ENCODE peak calls at places on chromosomes 7 and 10, in nine cellular contexts. G is GM12878, K is left ventricle myocardium inferior, I is PC-3, V is upper lobe of right lung, U is right lobe of liver, A is kidney, N is mammary epithelial cell, Y is ovary. C is an unnamed sample.

GRCh38 chr10:21509391-21510217 is 15.9 kb downstream of the SKIDA1 start:
- DNase-seq in I (no peak), Y (peak), U (peak), A (no peak), N (no peak), G (no peak), K (no peak), V (peak), C (peak)

GRCh38 chr10:97188234-97188847 is 2.6 kb upstream of the SLIT1 start:
- DNase-seq in K (no peak), N (no peak), V (peak), G (no peak), Y (no peak), A (no peak), U (peak), I (no peak), C (no peak)

GRCh38 chr7:142632291-142633134 is 116.8 kb upstream of the PRSS1 start:
- DNase-seq in I (peak), A (no peak), N (peak), Y (peak), K (no peak), G (peak), V (no peak), U (peak), C (peak)

GRCh38 chr7:7898155-7898554 is 70.4 kb upstream of the GLCCI1 start:
- DNase-seq in A (no peak), Y (no peak), U (no peak), N (no peak), K (no peak), G (no peak), V (no peak), I (no peak), C (no peak)

GRCh38 chr7:22591271-22591670 is 91.3 kb upstream of the STEAP1B start:
- DNase-seq in U (no peak), A (no peak), N (peak), V (no peak), G (no peak), I (peak), Y (no peak), K (no peak), C (no peak)

GRCh38 chr7:46490406-46490805 is 569.3 kb upstream of the IGFBP3 start:
- DNase-seq in N (no peak), Y (no peak), K (no peak), V (no peak), I (peak), U (no peak), A (no peak), G (no peak), C (no peak)

GRCh38 chr7:55509322-55509721 is 63.0 kb downstream of the VOPP1 start:
- DNase-seq in N (no peak), V (no peak), K (no peak), A (no peak), G (no peak), I (no peak), Y (no peak), U (no peak), C (peak)

GRCh38 chr7:96187735-96188622 is 133.9 kb downstream of the SLC25A13 start:
- DNase-seq in I (peak), K (no peak), U (no peak), N (no peak), Y (no peak), G (no peak), A (no peak), V (no peak), C (no peak)

GRCh38 chr10:77180794-77181193 is 456.8 kb downstream of the KCNMA1 start:
- DNase-seq in A (no peak), V (no peak), Y (no peak), I (peak), G (no peak), U (no peak), K (no peak), N (peak), C (no peak)

GRCh38 chr7:1669954-1670893 is at the start of gene ELFN1:
- DNase-seq in G (no peak), V (peak), K (no peak), I (no peak), U (peak), N (no peak), Y (no peak), A (peak), C (no peak)

GRCh38 chr10:110358869-110359629 is 54.3 kb upstream of the SMNDC1 start:
- DNase-seq in I (peak), N (peak), Y (no peak), U (no peak), K (peak), A (no peak), G (no peak), V (no peak), C (peak)

GRCh38 chr7:112023282-112023681 is 182.9 kb downstream of the DOCK4 start:
- DNase-seq in I (no peak), Y (no peak), A (no peak), K (no peak), N (no peak), G (no peak), V (no peak), U (no peak), C (peak)

GRCh38 chr7:79272066-79272669 is 181.3 kb downstream of the MAGI2 start:
- DNase-seq in V (no peak), G (no peak), Y (no peak), U (no peak), A (no peak), N (no peak), I (peak), K (no peak), C (peak)

GRCh38 chr10:118721005-118721876 is 33.5 kb downstream of the CACUL1 start:
- DNase-seq in N (peak), K (no peak), U (no peak), V (no peak), A (no peak), Y (peak), G (no peak), I (peak), C (peak)

GRCh38 chr7:149692557-149692982 is 80.8 kb downstream of the ZNF467 start:
- DNase-seq in U (no peak), G (no peak), K (no peak), I (no peak), V (no peak), Y (no peak), N (no peak), A (no peak), C (no peak)

GRCh38 chr7:137576481-137576880 is 232.9 kb upstream of the PTN start:
- DNase-seq in K (no peak), A (no peak), I (peak), G (no peak), V (no peak), U (no peak), N (peak), Y (no peak), C (no peak)

GRCh38 chr10:17084989-17085725 is 44.5 kb downstream of the CUBN start:
- DNase-seq in U (no peak), A (no peak), I (no peak), Y (no peak), N (no peak), G (no peak), K (no peak), V (no peak), C (no peak)

GRCh38 chr7:21300692-21301091 is 127.2 kb upstream of the SP4 start:
- DNase-seq in A (no peak), Y (no peak), U (no peak), V (no peak), K (no peak), I (peak), N (no peak), G (no peak), C (no peak)

GRCh38 chr7:21753071-21753470 is 192.6 kb downstream of the CDCA7L start:
- DNase-seq in U (no peak), Y (no peak), V (no peak), I (no peak), K (no peak), N (no peak), G (no peak), A (no peak), C (no peak)

GRCh38 chr7:435518-436366 is 83.9 kb downstream of the PDGFA start:
- DNase-seq in N (peak), G (no peak), V (no peak), K (peak), I (peak), Y (no peak), U (no peak), A (no peak), C (peak)

GRCh38 chr10:86522385-86522855 is 828 bp upstream of the WAPL start:
- DNase-seq in G (no peak), K (no peak), A (no peak), I (no peak), N (peak), V (no peak), Y (no peak), U (no peak), C (no peak)

GRCh38 chr10:30247704-30248103 is 101.4 kb downstream of the MTPAP start:
- DNase-seq in Y (no peak), K (no peak), I (no peak), A (no peak), G (no peak), N (no peak), U (no peak), V (no peak), C (no peak)

GRCh38 chr10:119323085-119323670 is 115.8 kb downstream of the GRK5 start:
- DNase-seq in U (no peak), V (no peak), K (no peak), A (no peak), G (no peak), I (no peak), Y (no peak), N (no peak), C (no peak)

GRCh38 chr10:71748671-71749191 is 24.6 kb downstream of the VSIR start:
- DNase-seq in N (no peak), V (peak), K (peak), I (no peak), G (peak), U (peak), Y (peak), A (peak), C (no peak)

GRCh38 chr10:45418417-45418858 is 44.4 kb downstream of the ALOX5 start:
- DNase-seq in K (no peak), I (no peak), A (no peak), G (no peak), U (no peak), N (no peak), Y (no peak), V (no peak), C (no peak)

GRCh38 chr10:69681436-69681835 is 51.4 kb downstream of the FAM241B start:
- DNase-seq in G (no peak), U (no peak), K (no peak), A (no peak), N (no peak), V (peak), Y (no peak), I (no peak), C (no peak)

GRCh38 chr7:92956575-92956974 is 120.2 kb upstream of the CDK6 start:
- DNase-seq in N (no peak), A (no peak), K (no peak), G (no peak), I (no peak), Y (no peak), U (no peak), V (no peak), C (no peak)

GRCh38 chr7:124364283-124364682 is 331.4 kb upstream of the TMEM229A start:
- DNase-seq in U (no peak), Y (no peak), K (no peak), G (no peak), V (no peak), I (no peak), A (no peak), N (no peak), C (no peak)

GRCh38 chr7:45088821-45089313 is at the start of gene NACAD:
- DNase-seq in Y (peak), V (peak), N (no peak), I (no peak), G (no peak), A (no peak), U (no peak), K (peak), C (peak)

GRCh38 chr7:45177801-45178200 is 20.2 kb downstream of the RAMP3 start:
- DNase-seq in U (no peak), K (no peak), G (no peak), A (peak), N (no peak), I (no peak), Y (no peak), V (peak), C (no peak)

GRCh38 chr7:44403176-44403759 is 77.9 kb upstream of the CAMK2B start:
- DNase-seq in Y (no peak), K (no peak), A (no peak), I (no peak), V (no peak), N (no peak), G (no peak), U (no peak), C (no peak)

GRCh38 chr10:131274883-131275282 is 36.6 kb downstream of the TCERG1L start:
- DNase-seq in V (no peak), I (no peak), A (no peak), K (no peak), N (no peak), Y (no peak), U (no peak), G (no peak), C (no peak)

GRCh38 chr7:65509368-65510186 is 135.9 kb downstream of the ZNF92 start:
- DNase-seq in I (peak), Y (no peak), G (no peak), K (peak), N (peak), A (peak), V (peak), U (no peak), C (no peak)

GRCh38 chr7:477626-478220 is 41.9 kb downstream of the PDGFA start:
- DNase-seq in V (peak), U (peak), K (peak), G (no peak), I (peak), A (peak), Y (no peak), N (no peak), C (no peak)

GRCh38 chr10:100007239-100008141 is 2.3 kb downstream of the DNMBP start:
- DNase-seq in U (no peak), I (no peak), A (no peak), Y (no peak), N (no peak), G (no peak), K (no peak), V (no peak), C (no peak)
- H3K4me3 ChIP-seq in U (peak), I (peak), A (peak), Y (no peak), N (peak), G (peak), K (peak), V (peak), C (peak)

GRCh38 chr7:47580811-47581331 is 1.0 kb downstream of the TNS3 start:
- DNase-seq in V (no peak), U (no peak), A (no peak), Y (no peak), K (no peak), G (no peak), I (peak), N (no peak), C (no peak)
- TF ChIP-seq CTCF in V (no peak), U (no peak), A (no peak), Y (no peak), K (no peak), G (no peak), I (peak), N (no peak), C (peak)

GRCh38 chr7:19404912-19405329 is 259.7 kb upstream of the FERD3L start:
- DNase-seq in A (no peak), G (no peak), N (peak), Y (no peak), V (no peak), I (peak), U (no peak), K (no peak), C (peak)
- H3K4me3 ChIP-seq in A (no peak), G (no peak), N (no peak), Y (no peak), V (no peak), I (peak), U (no peak), K (no peak), C (no peak)

GRCh38 chr7:158271646-158272045 is 316.0 kb downstream of the PTPRN2 start:
- DNase-seq in Y (no peak), V (peak), U (no peak), K (no peak), A (no peak), I (no peak), N (no peak), G (no peak), C (no peak)

GRCh38 chr7:158270106-158270775 is 317.4 kb downstream of the PTPRN2 start:
- DNase-seq in K (no peak), Y (no peak), U (no peak), G (no peak), I (no peak), V (peak), A (peak), N (no peak), C (no peak)

GRCh38 chr7:158272509-158273137 is 315.0 kb downstream of the PTPRN2 start:
- DNase-seq in K (no peak), Y (no peak), I (no peak), G (no peak), A (no peak), N (no peak), V (peak), U (no peak), C (no peak)

GRCh38 chr7:158272091-158272490 is 315.5 kb downstream of the PTPRN2 start:
- DNase-seq in G (no peak), N (no peak), A (no peak), K (no peak), V (peak), I (no peak), U (no peak), Y (no peak), C (no peak)

GRCh38 chr7:158270856-158271413 is 316.7 kb downstream of the PTPRN2 start:
- DNase-seq in Y (no peak), G (no peak), K (no peak), U (no peak), A (peak), V (peak), I (no peak), N (no peak), C (no peak)
- TF ChIP-seq CTCF in Y (no peak), G (no peak), K (no peak), U (no peak), A (no peak), V (no peak), I (no peak), N (no peak), C (no peak)

DNA sequence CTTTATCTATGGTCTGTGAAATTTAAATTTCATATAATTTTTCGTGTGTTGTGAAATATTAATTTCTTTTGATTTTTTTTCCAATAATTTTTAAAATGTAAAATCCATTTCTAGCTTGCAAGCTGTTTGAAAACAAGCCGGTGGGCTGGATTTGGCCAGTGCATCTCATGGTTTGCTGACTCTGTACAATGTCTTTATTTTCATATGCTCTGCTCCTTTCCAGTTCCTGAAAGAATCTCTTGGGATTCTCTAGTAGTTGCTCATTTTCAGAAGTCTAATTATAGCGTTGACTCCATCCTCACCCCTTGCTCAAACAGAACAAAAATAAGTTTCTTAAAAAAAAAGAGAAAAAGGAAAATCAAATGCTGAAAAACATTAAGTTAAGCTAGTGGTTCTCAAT is 21.4 kb downstream of the UBN2 start:
- DNase-seq in N (no peak), A (no peak), V (no peak), K (no peak), U (no peak), Y (no peak), G (no peak), I (no peak), C (no peak)
- H3K4me3 ChIP-seq in N (no peak), A (no peak), V (no peak), K (no peak), U (no peak), Y (no peak), G (no peak), I (no peak), C (no peak)

GRCh38 chr10:93749218-93749799 is 8.4 kb upstream of the LGI1 start:
- DNase-seq in A (no peak), K (no peak), I (no peak), G (no peak), N (no peak), V (no peak), Y (no peak), U (no peak), C (peak)

GRCh38 chr10:93751074-93751572 is 6.6 kb upstream of the LGI1 start:
- DNase-seq in A (no peak), V (no peak), U (no peak), G (no peak), K (no peak), Y (no peak), N (no peak), I (no peak), C (no peak)

GRCh38 chr10:93742633-93743349 is 14.9 kb upstream of the LGI1 start:
- DNase-seq in I (peak), G (peak), N (no peak), U (no peak), V (no peak), Y (no peak), A (no peak), K (no peak), C (no peak)

GRCh38 chr10:93745411-93746065 is 12.2 kb upstream of the LGI1 start:
- DNase-seq in A (no peak), G (no peak), Y (no peak), V (no peak), I (peak), N (no peak), K (no peak), U (no peak), C (peak)

GRCh38 chr10:93746844-93747284 is 10.9 kb upstream of the LGI1 start:
- DNase-seq in U (no peak), N (peak), I (peak), V (no peak), Y (no peak), G (no peak), K (no peak), A (no peak), C (peak)
- TF ChIP-seq CTCF in U (peak), N (peak), I (peak), V (no peak), Y (no peak), G (peak), K (no peak), A (no peak), C (peak)

GRCh38 chr10:28269842-28270456 is 32.9 kb downstream of the MPP7 start:
- DNase-seq in K (no peak), G (no peak), N (no peak), U (no peak), Y (no peak), I (no peak), A (no peak), V (no peak), C (no peak)

GRCh38 chr10:28263136-28263857 is 39.6 kb downstream of the MPP7 start:
- DNase-seq in G (no peak), I (no peak), U (no peak), Y (no peak), A (no peak), K (no peak), N (no peak), V (peak), C (no peak)

GRCh38 chr10:28266449-28267224 is 36.2 kb downstream of the MPP7 start:
- DNase-seq in V (no peak), A (no peak), Y (no peak), G (no peak), K (no peak), U (no peak), N (no peak), I (no peak), C (no peak)
- H3K4me3 ChIP-seq in V (no peak), A (no peak), Y (no peak), G (no peak), K (no peak), U (no peak), N (no peak), I (no peak), C (no peak)

GRCh38 chr10:7303067-7303629 is 107.7 kb downstream of the SFMBT2 start:
- DNase-seq in V (no peak), Y (no peak), G (no peak), A (no peak), N (no peak), I (no peak), K (no peak), U (no peak), C (no peak)

GRCh38 chr10:7298495-7298894 is 112.3 kb downstream of the SFMBT2 start:
- DNase-seq in K (no peak), G (no peak), N (no peak), A (no peak), I (no peak), Y (no peak), U (no peak), V (no peak), C (no peak)

GRCh38 chr10:7302393-7303054 is 108.3 kb downstream of the SFMBT2 start:
- DNase-seq in G (no peak), A (no peak), I (peak), Y (no peak), U (no peak), K (no peak), N (peak), V (no peak), C (peak)

GRCh38 chr10:7300327-7300726 is 110.5 kb downstream of the SFMBT2 start:
- DNase-seq in A (no peak), Y (no peak), G (no peak), I (peak), K (no peak), U (no peak), N (peak), V (no peak), C (peak)

DNA sequence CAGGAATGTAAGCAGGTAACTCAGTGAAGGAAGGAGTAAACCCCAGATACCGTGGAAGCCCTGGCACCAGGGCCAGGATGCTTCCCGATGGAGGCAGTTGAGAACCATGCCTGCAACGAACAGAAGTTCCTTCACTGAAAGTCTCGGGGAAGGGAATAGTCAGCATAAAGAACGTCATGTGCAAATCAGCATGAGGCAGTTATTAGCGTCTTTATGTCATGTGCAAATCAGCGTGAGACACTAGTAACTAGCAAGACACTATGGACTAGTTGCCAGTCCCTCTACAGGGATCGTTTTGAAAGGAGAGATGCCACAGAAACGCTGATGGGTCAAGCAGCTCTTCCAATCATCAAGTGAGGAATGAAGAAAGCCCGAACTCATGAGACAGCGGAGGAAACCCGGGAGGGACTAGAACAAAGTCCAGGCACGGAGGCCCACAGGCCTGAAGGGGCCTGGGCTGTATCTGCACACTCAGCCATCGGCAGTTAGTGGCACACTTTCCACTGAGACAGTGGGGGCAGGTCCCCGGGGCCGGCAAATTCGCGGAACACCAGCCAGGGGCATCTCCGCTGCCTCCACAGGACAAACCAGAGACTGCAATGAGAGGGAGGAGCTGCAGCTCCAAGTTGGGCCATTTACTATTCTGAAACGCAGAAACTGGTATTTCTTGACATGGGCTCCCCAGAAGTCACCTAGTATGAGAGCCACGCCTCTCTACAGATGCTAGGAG is 109.6 kb downstream of the SFMBT2 start:
- DNase-seq in K (no peak), N (no peak), Y (no peak), G (no peak), U (no peak), I (peak), V (no peak), A (no peak), C (no peak)
- TF ChIP-seq CTCF in K (peak), N (no peak), Y (no peak), G (peak), U (no peak), I (peak), V (peak), A (no peak), C (peak)

C was measured in astrocyte of the spinal cord.